ENCODE peak calls at places on chromosomes 6 and 20, in four cellular contexts. One of them, this sample, is unnamed.

GRCh38 chr20:23190557-23190956 is 104.4 kb upstream of the CD93 start:
- DNase-seq in SK-N-MC: no peak
- DNase-seq in brain microvascular endothelial cell: no peak
- DNase-seq in fibroblast of the aortic adventitia: no peak
- DNase-seq in this sample: no peak

GRCh38 chr6:111589366-111589765 is 16.3 kb downstream of the TRAF3IP2 start:
- DNase-seq in SK-N-MC: no peak
- DNase-seq in brain microvascular endothelial cell: peak
- DNase-seq in fibroblast of the aortic adventitia: peak
- DNase-seq in this sample: peak

GRCh38 chr20:46112430-46113020 is 5.6 kb upstream of the CD40 start:
- DNase-seq in SK-N-MC: no peak
- DNase-seq in brain microvascular endothelial cell: no peak
- DNase-seq in fibroblast of the aortic adventitia: no peak
- DNase-seq in this sample: no peak

GRCh38 chr6:143901885-143902708 is 37.8 kb downstream of the ZC2HC1B start:
- DNase-seq in SK-N-MC: no peak
- DNase-seq in brain microvascular endothelial cell: no peak
- DNase-seq in fibroblast of the aortic adventitia: peak
- DNase-seq in this sample: peak

GRCh38 chr6:79717989-79718388 is 86.9 kb downstream of the SH3BGRL2 start:
- DNase-seq in SK-N-MC: no peak
- DNase-seq in brain microvascular endothelial cell: no peak
- DNase-seq in fibroblast of the aortic adventitia: no peak
- DNase-seq in this sample: no peak

GRCh38 chr6:145670306-145670705 is 65.0 kb downstream of the EPM2A start:
- DNase-seq in SK-N-MC: no peak
- DNase-seq in brain microvascular endothelial cell: no peak
- DNase-seq in fibroblast of the aortic adventitia: peak
- DNase-seq in this sample: no peak

GRCh38 chr6:41937881-41938574 is 3.6 kb downstream of the CCND3 start:
- DNase-seq in SK-N-MC: no peak
- DNase-seq in brain microvascular endothelial cell: no peak
- DNase-seq in fibroblast of the aortic adventitia: peak
- DNase-seq in this sample: peak

GRCh38 chr6:88047510-88048150 is at the start of gene SPACA1:
- DNase-seq in SK-N-MC: no peak
- DNase-seq in brain microvascular endothelial cell: no peak
- DNase-seq in fibroblast of the aortic adventitia: no peak
- DNase-seq in this sample: no peak

GRCh38 chr6:165767228-165767627 is 104.2 kb upstream of the PDE10A start:
- DNase-seq in SK-N-MC: no peak
- DNase-seq in brain microvascular endothelial cell: peak
- DNase-seq in fibroblast of the aortic adventitia: peak
- DNase-seq in this sample: peak

GRCh38 chr6:170139531-170139930 is 151.3 kb downstream of the DLL1 start:
- DNase-seq in SK-N-MC: no peak
- DNase-seq in brain microvascular endothelial cell: no peak
- DNase-seq in fibroblast of the aortic adventitia: no peak
- DNase-seq in this sample: no peak

GRCh38 chr6:128225610-128226009 is 294.8 kb downstream of the PTPRK start:
- DNase-seq in SK-N-MC: no peak
- DNase-seq in brain microvascular endothelial cell: no peak
- DNase-seq in fibroblast of the aortic adventitia: no peak
- DNase-seq in this sample: no peak

GRCh38 chr6:151494235-151494950 is 576 bp downstream of the CCDC170 start:
- DNase-seq in SK-N-MC: no peak
- DNase-seq in brain microvascular endothelial cell: peak
- DNase-seq in fibroblast of the aortic adventitia: peak
- DNase-seq in this sample: peak

GRCh38 chr20:45088247-45088646 is 12.7 kb downstream of the KCNS1 start:
- DNase-seq in SK-N-MC: no peak
- DNase-seq in brain microvascular endothelial cell: peak
- DNase-seq in fibroblast of the aortic adventitia: peak
- DNase-seq in this sample: peak

GRCh38 chr6:139323511-139324445 is 32.0 kb upstream of the TXLNB start:
- DNase-seq in SK-N-MC: no peak
- DNase-seq in brain microvascular endothelial cell: peak
- DNase-seq in fibroblast of the aortic adventitia: no peak
- DNase-seq in this sample: peak

GRCh38 chr6:119444642-119445557 is 95.3 kb upstream of the MAN1A1 start:
- DNase-seq in SK-N-MC: no peak
- DNase-seq in brain microvascular endothelial cell: no peak
- DNase-seq in fibroblast of the aortic adventitia: no peak
- DNase-seq in this sample: peak

GRCh38 chr6:113495521-113495920 is 361.6 kb upstream of the MARCKS start:
- DNase-seq in SK-N-MC: peak
- DNase-seq in brain microvascular endothelial cell: peak
- DNase-seq in fibroblast of the aortic adventitia: peak
- DNase-seq in this sample: peak

GRCh38 chr6:110558575-110558974 is 82.2 kb upstream of the SLC22A16 start:
- DNase-seq in SK-N-MC: no peak
- DNase-seq in brain microvascular endothelial cell: no peak
- DNase-seq in fibroblast of the aortic adventitia: no peak
- DNase-seq in this sample: no peak

GRCh38 chr6:119541132-119541905 is 191.8 kb upstream of the MAN1A1 start:
- DNase-seq in SK-N-MC: peak
- DNase-seq in brain microvascular endothelial cell: peak
- DNase-seq in fibroblast of the aortic adventitia: peak
- DNase-seq in this sample: peak

GRCh38 chr6:93304514-93304913 is 114.8 kb downstream of the EPHA7 start:
- DNase-seq in SK-N-MC: no peak
- DNase-seq in brain microvascular endothelial cell: no peak
- DNase-seq in fibroblast of the aortic adventitia: no peak
- DNase-seq in this sample: no peak

GRCh38 chr6:89298680-89299450 is 16.2 kb downstream of the GABRR2 start:
- DNase-seq in SK-N-MC: no peak
- DNase-seq in brain microvascular endothelial cell: peak
- DNase-seq in fibroblast of the aortic adventitia: peak
- DNase-seq in this sample: peak

GRCh38 chr20:17933711-17934110 is 34.9 kb downstream of the SNX5 start:
- DNase-seq in SK-N-MC: no peak
- DNase-seq in brain microvascular endothelial cell: no peak
- DNase-seq in fibroblast of the aortic adventitia: no peak
- DNase-seq in this sample: no peak

GRCh38 chr6:25315194-25315593 is 36.0 kb downstream of the CARMIL1 start:
- DNase-seq in SK-N-MC: no peak
- DNase-seq in brain microvascular endothelial cell: no peak
- DNase-seq in fibroblast of the aortic adventitia: no peak
- DNase-seq in this sample: no peak

GRCh38 chr20:31838646-31839292 is 6.6 kb downstream of the FOXS1 start:
- DNase-seq in SK-N-MC: no peak
- DNase-seq in brain microvascular endothelial cell: peak
- DNase-seq in fibroblast of the aortic adventitia: no peak
- DNase-seq in this sample: peak

GRCh38 chr6:129368076-129368475 is 341.9 kb downstream of the ARHGAP18 start:
- DNase-seq in SK-N-MC: no peak
- DNase-seq in brain microvascular endothelial cell: no peak
- DNase-seq in fibroblast of the aortic adventitia: no peak
- DNase-seq in this sample: no peak

GRCh38 chr20:1209447-1210387 is 6.5 kb downstream of the C20orf202 start:
- DNase-seq in SK-N-MC: no peak
- DNase-seq in brain microvascular endothelial cell: no peak
- DNase-seq in fibroblast of the aortic adventitia: peak
- DNase-seq in this sample: no peak

GRCh38 chr6:106163446-106163965 is 77.4 kb downstream of the PRDM1 start:
- DNase-seq in SK-N-MC: no peak
- DNase-seq in brain microvascular endothelial cell: peak
- DNase-seq in fibroblast of the aortic adventitia: peak
- DNase-seq in this sample: peak

GRCh38 chr6:170116643-170117042 is 174.2 kb downstream of the DLL1 start:
- DNase-seq in SK-N-MC: no peak
- DNase-seq in brain microvascular endothelial cell: no peak
- DNase-seq in fibroblast of the aortic adventitia: no peak
- DNase-seq in this sample: no peak

GRCh38 chr20:8624046-8624445 is 444.8 kb upstream of the PLCB4 start:
- DNase-seq in SK-N-MC: no peak
- DNase-seq in brain microvascular endothelial cell: no peak
- DNase-seq in fibroblast of the aortic adventitia: no peak
- DNase-seq in this sample: no peak

GRCh38 chr20:56944546-56944945 is 315.4 kb downstream of the TFAP2C start:
- DNase-seq in SK-N-MC: no peak
- DNase-seq in brain microvascular endothelial cell: no peak
- DNase-seq in fibroblast of the aortic adventitia: no peak
- DNase-seq in this sample: no peak

GRCh38 chr20:47854687-47855212 is 69.5 kb upstream of the SULF2 start:
- DNase-seq in SK-N-MC: no peak
- DNase-seq in brain microvascular endothelial cell: peak
- DNase-seq in fibroblast of the aortic adventitia: peak
- DNase-seq in this sample: peak

GRCh38 chr6:167678102-167679101 is 148.3 kb upstream of the AFDN start:
- DNase-seq in SK-N-MC: no peak
- DNase-seq in brain microvascular endothelial cell: no peak
- DNase-seq in fibroblast of the aortic adventitia: no peak
- DNase-seq in this sample: no peak

GRCh38 chr20:21677781-21678180 is 27.7 kb upstream of the PAX1 start:
- DNase-seq in SK-N-MC: no peak
- DNase-seq in brain microvascular endothelial cell: no peak
- DNase-seq in fibroblast of the aortic adventitia: no peak
- DNase-seq in this sample: no peak

GRCh38 chr20:37366749-37367148 is 20.8 kb downstream of the SRC start:
- DNase-seq in SK-N-MC: no peak
- DNase-seq in brain microvascular endothelial cell: no peak
- DNase-seq in fibroblast of the aortic adventitia: peak
- DNase-seq in this sample: no peak

GRCh38 chr20:34112600-34113061 is 588 bp upstream of the EIF2S2 start:
- DNase-seq in SK-N-MC: no peak
- DNase-seq in brain microvascular endothelial cell: peak
- DNase-seq in fibroblast of the aortic adventitia: peak
- DNase-seq in this sample: peak

GRCh38 chr20:4053516-4053919 is 38.2 kb upstream of the RNF24 start:
- DNase-seq in SK-N-MC: no peak
- DNase-seq in brain microvascular endothelial cell: peak
- DNase-seq in fibroblast of the aortic adventitia: no peak
- DNase-seq in this sample: peak

GRCh38 chr6:33958208-33958862 is 154.5 kb upstream of the MLN start:
- DNase-seq in SK-N-MC: no peak
- DNase-seq in brain microvascular endothelial cell: no peak
- DNase-seq in fibroblast of the aortic adventitia: no peak
- DNase-seq in this sample: no peak

GRCh38 chr20:50586531-50587232 is 76.5 kb downstream of the PTPN1 start:
- DNase-seq in SK-N-MC: no peak
- DNase-seq in brain microvascular endothelial cell: no peak
- DNase-seq in fibroblast of the aortic adventitia: no peak
- DNase-seq in this sample: no peak

GRCh38 chr20:20547221-20547875 is 165.1 kb downstream of the RALGAPA2 start:
- DNase-seq in SK-N-MC: no peak
- DNase-seq in brain microvascular endothelial cell: no peak
- DNase-seq in fibroblast of the aortic adventitia: no peak
- DNase-seq in this sample: peak

GRCh38 chr20:24989162-24989561 is 3.4 kb downstream of the APMAP start:
- DNase-seq in SK-N-MC: no peak
- DNase-seq in brain microvascular endothelial cell: no peak
- DNase-seq in fibroblast of the aortic adventitia: no peak
- DNase-seq in this sample: peak

GRCh38 chr6:30981942-30982772 is 1.4 kb upstream of the MUC21 start:
- DNase-seq in SK-N-MC: no peak
- DNase-seq in brain microvascular endothelial cell: peak
- DNase-seq in fibroblast of the aortic adventitia: peak
- DNase-seq in this sample: peak

This sample was measured in amniotic epithelial cell.